ENCODE peak calls at places on chromosomes 5 and 9, in six cellular contexts. Q is thoracic aorta; A is neural crest cell; V is CD8-positive, alpha-beta T cell; H is upper lobe of right lung; M is transverse colon. B is an unnamed sample.

GRCh38 chr9:84266087-84266561 is 74.4 kb downstream of the SLC28A3 start:
- DNase-seq in Q (no peak), A (no peak), V (no peak), H (no peak), M (no peak), B (no peak)

GRCh38 chr5:177429248-177430045 is 3.0 kb downstream of the GRK6 start:
- DNase-seq in Q (no peak), A (no peak), V (peak), H (peak), M (peak), B (no peak)

GRCh38 chr9:129834489-129835127 is 467 bp downstream of the C9orf78 start:
- DNase-seq in Q (no peak), A (no peak), V (peak), H (no peak), M (peak), B (no peak)

GRCh38 chr9:133452562-133452961 is 7.2 kb upstream of the CACFD1 start:
- DNase-seq in Q (no peak), A (no peak), V (no peak), H (no peak), M (no peak), B (no peak)

GRCh38 chr5:125232779-125233230 is 486.4 kb upstream of the ZNF608 start:
- DNase-seq in Q (no peak), A (no peak), V (no peak), H (no peak), M (no peak), B (no peak)

GRCh38 chr9:70119786-70120185 is 76.1 kb downstream of the MAMDC2 start:
- DNase-seq in Q (no peak), A (no peak), V (no peak), H (no peak), M (no peak), B (no peak)

GRCh38 chr9:128339761-128340690 is at the start of gene SLC27A4:
- DNase-seq in Q (no peak), A (peak), V (peak), H (peak), M (peak), B (peak)

GRCh38 chr5:8773091-8773615 is 772.7 kb downstream of the SEMA5A start:
- DNase-seq in Q (no peak), A (no peak), V (no peak), H (no peak), M (no peak), B (no peak)

GRCh38 chr5:78778538-78778937 is 130.0 kb upstream of the LHFPL2 start:
- DNase-seq in Q (no peak), A (no peak), V (no peak), H (no peak), M (no peak), B (no peak)

GRCh38 chr9:70080481-70081119 is 37.0 kb downstream of the MAMDC2 start:
- DNase-seq in Q (no peak), A (no peak), V (no peak), H (no peak), M (no peak), B (no peak)

GRCh38 chr5:128021411-128021810 is 62.2 kb upstream of the SLC12A2 start:
- DNase-seq in Q (no peak), A (no peak), V (no peak), H (no peak), M (no peak), B (no peak)

GRCh38 chr5:123809594-123810172 is 297.7 kb downstream of the CSNK1G3 start:
- DNase-seq in Q (no peak), A (no peak), V (no peak), H (no peak), M (peak), B (no peak)

GRCh38 chr5:74626386-74627222 is 13.9 kb downstream of the ENC1 start:
- DNase-seq in Q (no peak), A (no peak), V (no peak), H (no peak), M (no peak), B (no peak)

GRCh38 chr9:82764270-82764669 is 298.7 kb downstream of the RASEF start:
- DNase-seq in Q (no peak), A (no peak), V (no peak), H (no peak), M (no peak), B (no peak)

GRCh38 chr5:96896806-96897205 is 20.5 kb downstream of the ERAP2 start:
- DNase-seq in Q (no peak), A (no peak), V (no peak), H (no peak), M (peak), B (no peak)

GRCh38 chr5:133508845-133509741 is 103.2 kb downstream of the FSTL4 start:
- DNase-seq in Q (no peak), A (no peak), V (no peak), H (no peak), M (no peak), B (no peak)

GRCh38 chr5:173451031-173451430 is 122.8 kb upstream of the STC2 start:
- DNase-seq in Q (no peak), A (no peak), V (no peak), H (no peak), M (no peak), B (no peak)

GRCh38 chr5:131589510-131590348 is 45.3 kb downstream of the RAPGEF6 start:
- DNase-seq in Q (no peak), A (peak), V (peak), H (no peak), M (peak), B (no peak)

GRCh38 chr9:7691909-7692308 is 107.7 kb downstream of the DMAC1 start:
- DNase-seq in Q (no peak), A (no peak), V (no peak), H (no peak), M (no peak), B (no peak)

GRCh38 chr5:148956632-148957385 is 106.1 kb downstream of the SH3TC2 start:
- DNase-seq in Q (no peak), A (no peak), V (no peak), H (no peak), M (no peak), B (no peak)

GRCh38 chr5:132487095-132487428 is 3.5 kb downstream of the IRF1 start:
- DNase-seq in Q (no peak), A (no peak), V (peak), H (peak), M (peak), B (no peak)

GRCh38 chr9:129665008-129665771 is at the start of gene PRRX2:
- DNase-seq in Q (peak), A (peak), V (no peak), H (no peak), M (no peak), B (peak)

GRCh38 chr9:37464426-37465248 is 613 bp downstream of the ZBTB5 start:
- DNase-seq in Q (peak), A (no peak), V (no peak), H (peak), M (peak), B (peak)

GRCh38 chr9:121277518-121278275 is 9.7 kb downstream of the GSN start:
- DNase-seq in Q (no peak), A (no peak), V (no peak), H (no peak), M (no peak), B (no peak)

GRCh38 chr9:109014267-109015025 is 1.1 kb upstream of the CTNNAL1 start:
- DNase-seq in Q (no peak), A (no peak), V (no peak), H (peak), M (peak), B (no peak)

GRCh38 chr9:132201139-132201538 is 39.3 kb downstream of the NTNG2 start:
- DNase-seq in Q (no peak), A (no peak), V (no peak), H (peak), M (no peak), B (no peak)

GRCh38 chr9:114532561-114533237 is 27.4 kb upstream of the WHRN start:
- DNase-seq in Q (no peak), A (no peak), V (no peak), H (no peak), M (no peak), B (no peak)

GRCh38 chr5:58683567-58683966 is 100.7 kb downstream of the RAB3C start:
- DNase-seq in Q (no peak), A (no peak), V (no peak), H (no peak), M (no peak), B (no peak)

GRCh38 chr5:122183098-122183794 is 53.9 kb downstream of the ZNF474 start:
- DNase-seq in Q (peak), A (no peak), V (no peak), H (peak), M (peak), B (no peak)

GRCh38 chr5:72621576-72621975 is 114.4 kb upstream of the ZNF366 start:
- DNase-seq in Q (no peak), A (no peak), V (no peak), H (no peak), M (no peak), B (no peak)

GRCh38 chr5:122726990-122727616 is 47.8 kb upstream of the SNX2 start:
- DNase-seq in Q (no peak), A (no peak), V (no peak), H (no peak), M (no peak), B (no peak)

GRCh38 chr9:95045751-95046150 is 271.8 kb downstream of the FANCC start:
- DNase-seq in Q (no peak), A (no peak), V (no peak), H (no peak), M (no peak), B (no peak)

GRCh38 chr5:123659006-123659405 is 147.0 kb downstream of the CSNK1G3 start:
- DNase-seq in Q (no peak), A (no peak), V (no peak), H (no peak), M (no peak), B (no peak)

GRCh38 chr5:147753783-147754182 is 28.7 kb downstream of the JAKMIP2 start:
- DNase-seq in Q (no peak), A (no peak), V (no peak), H (no peak), M (no peak), B (no peak)

GRCh38 chr5:171275822-171276544 is 33.1 kb upstream of the TLX3 start:
- DNase-seq in Q (no peak), A (no peak), V (no peak), H (no peak), M (no peak), B (no peak)

GRCh38 chr5:142222881-142223558 is 101.8 kb downstream of the SPRY4 start:
- DNase-seq in Q (no peak), A (no peak), V (no peak), H (no peak), M (no peak), B (no peak)

GRCh38 chr5:142219146-142219545 is 105.7 kb downstream of the SPRY4 start:
- DNase-seq in Q (no peak), A (no peak), V (no peak), H (no peak), M (no peak), B (no peak)

GRCh38 chr5:142222235-142222880 is 102.5 kb downstream of the SPRY4 start:
- DNase-seq in Q (no peak), A (no peak), V (no peak), H (no peak), M (no peak), B (no peak)

GRCh38 chr5:142225141-142225540 is 99.7 kb downstream of the SPRY4 start:
- DNase-seq in Q (no peak), A (no peak), V (no peak), H (no peak), M (no peak), B (no peak)

DNA sequence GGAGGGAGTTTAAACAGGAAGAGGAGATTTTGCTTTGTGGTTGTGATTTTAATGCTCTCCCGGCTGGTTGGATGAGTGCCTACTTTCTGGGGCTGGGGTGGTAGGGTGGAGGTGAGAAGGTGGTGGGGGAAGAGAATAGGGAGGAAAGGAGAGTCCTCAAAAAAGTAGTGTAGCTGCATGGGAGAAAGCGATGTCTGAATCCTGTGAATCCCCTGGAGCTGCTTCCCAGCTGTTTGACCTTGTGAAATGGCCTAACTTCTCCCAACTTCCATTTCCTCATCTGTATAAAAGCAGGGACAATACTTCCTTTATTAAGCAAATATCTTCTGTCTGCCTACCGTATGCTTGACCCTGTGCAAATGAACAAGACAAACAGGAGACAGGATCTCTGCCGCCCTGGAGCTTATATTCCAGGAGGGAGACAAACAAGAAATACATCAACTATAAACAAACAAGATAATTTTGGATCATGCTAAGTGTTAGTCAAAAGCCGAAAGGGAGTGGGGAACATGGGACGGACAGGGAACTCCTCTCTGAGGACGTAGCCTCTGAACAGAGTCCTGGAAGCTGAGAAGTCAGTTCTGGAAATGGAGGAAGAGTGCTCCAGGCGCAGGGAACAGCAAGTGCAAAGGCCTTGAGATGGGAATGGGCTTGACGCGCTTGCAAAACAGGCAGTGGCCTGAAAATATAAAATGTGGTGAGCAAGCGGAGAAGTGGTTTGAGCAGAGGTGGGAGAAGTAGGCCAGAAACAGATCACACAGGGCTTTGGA is 103.5 kb downstream of the SPRY4 start:
- DNase-seq in Q (no peak), A (no peak), V (no peak), H (no peak), M (no peak), B (no peak)
- TF ChIP-seq CTCF in Q (no peak), A (no peak), V (no peak), H (no peak), M (no peak), B (no peak)

GRCh38 chr5:64506567-64507321 is 929 bp downstream of the RGS7BP start:
- DNase-seq in Q (no peak), A (peak), V (no peak), H (no peak), M (no peak), B (no peak)
- TF ChIP-seq CTCF in Q (no peak), A (peak), V (no peak), H (no peak), M (no peak), B (no peak)

GRCh38 chr9:78212868-78213267 is 23.0 kb upstream of the CEP78 start:
- DNase-seq in Q (no peak), A (no peak), V (no peak), H (no peak), M (no peak), B (no peak)

GRCh38 chr9:78210841-78211301 is 25.0 kb upstream of the CEP78 start:
- DNase-seq in Q (no peak), A (no peak), V (peak), H (no peak), M (no peak), B (no peak)

GRCh38 chr9:78215706-78216105 is 20.2 kb upstream of the CEP78 start:
- DNase-seq in Q (no peak), A (no peak), V (no peak), H (no peak), M (no peak), B (no peak)

GRCh38 chr9:78214492-78214891 is 21.4 kb upstream of the CEP78 start:
- DNase-seq in Q (no peak), A (no peak), V (no peak), H (no peak), M (no peak), B (no peak)

DNA sequence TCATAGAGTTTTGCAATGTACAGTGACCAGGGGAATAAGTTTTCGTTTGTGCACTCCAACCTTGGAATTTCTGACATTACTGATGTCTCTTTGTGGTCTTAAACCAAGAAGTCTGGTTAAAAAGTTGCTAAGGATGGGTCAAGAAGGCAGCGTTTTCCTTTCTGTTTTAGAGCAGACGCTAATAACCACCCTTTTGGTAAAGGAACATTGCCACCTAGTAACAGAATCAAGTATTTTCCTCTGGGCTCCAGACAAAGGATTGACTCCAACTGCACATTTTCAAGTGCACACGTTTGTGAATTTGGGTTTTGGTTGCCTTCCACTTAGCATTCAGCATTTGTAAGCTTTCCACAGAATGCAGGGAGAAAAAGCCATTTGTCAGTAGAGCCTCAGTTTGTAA is 22.2 kb upstream of the CEP78 start:
- DNase-seq in Q (no peak), A (no peak), V (no peak), H (no peak), M (no peak), B (no peak)
- TF ChIP-seq CTCF in Q (no peak), A (peak), V (peak), H (peak), M (no peak), B (no peak)

GRCh38 chr5:179344301-179345178 is 721 bp downstream of the ADAMTS2 start:
- DNase-seq in Q (no peak), A (peak), V (no peak), H (no peak), M (no peak), B (no peak)
- TF ChIP-seq CTCF in Q (peak), A (peak), V (no peak), H (peak), M (no peak), B (no peak)

GRCh38 chr5:509632-510185 is 14.5 kb downstream of the SLC9A3 start:
- DNase-seq in Q (no peak), A (no peak), V (no peak), H (no peak), M (no peak), B (no peak)
- TF ChIP-seq CTCF in Q (no peak), A (no peak), V (no peak), H (no peak), M (no peak), B (no peak)